ENCODE peak calls at places on chromosomes 4 and X, in eight cellular contexts. S is uterus; Q is CD8-positive, alpha-beta T cell; N is upper lobe of left lung; V is cardiac muscle cell; U is Caco-2; R is neural progenitor cell; L is ovary. H is an unnamed sample.
A peak's percentile ranks its signal among the peaks of the same experiment; 100 is the strongest.

GRCh38 chr4:88333741-88334405 is 44.8 kb upstream of the HERC6 start:
- DNase-seq in N (no peak), S (peak; percentile 47), V (no peak), Q (no peak), L (no peak), U (no peak), R (no peak), H (no peak)

GRCh38 chr4:126611900-126612299 is 1020.9 kb upstream of the INTU start:
- DNase-seq in U (no peak), N (no peak), S (no peak), Q (no peak), R (no peak), L (no peak), V (no peak), H (no peak)

GRCh38 chr4:25938251-25939186 is 24.5 kb downstream of the SMIM20 start:
- DNase-seq in N (no peak), U (no peak), L (no peak), R (no peak), V (no peak), Q (no peak), S (no peak), H (peak; percentile 31)

GRCh38 chr4:46886711-46887110 is 22.3 kb downstream of the COX7B2 start:
- DNase-seq in V (peak; percentile 4), N (no peak), S (no peak), L (no peak), Q (no peak), R (no peak), U (peak; percentile 32), H (no peak)

GRCh38 chr4:54439831-54440243 is 210.7 kb downstream of the PDGFRA start:
- DNase-seq in S (peak; percentile 15), L (no peak), R (peak; percentile 59), V (no peak), Q (no peak), N (no peak), U (peak; percentile 10), H (peak; percentile 18)

GRCh38 chr4:80678413-80678812 is 342.9 kb downstream of the CFAP299 start:
- DNase-seq in N (no peak), R (no peak), V (no peak), L (no peak), S (no peak), Q (no peak), U (no peak), H (no peak)

GRCh38 chr4:77308843-77309242 is 151.8 kb downstream of the CCNG2 start:
- DNase-seq in S (no peak), Q (no peak), V (peak; percentile 29), L (no peak), R (peak; percentile 54), N (no peak), U (peak; percentile 11), H (no peak)

GRCh38 chr4:142406917-142407501 is 439.1 kb downstream of the INPP4B start:
- DNase-seq in S (no peak), Q (no peak), L (no peak), R (no peak), U (no peak), N (no peak), V (no peak), H (no peak)

GRCh38 chrX:102840871-102841705 is 96.0 kb upstream of the RAB40AL start:
- DNase-seq in Q (no peak), L (no peak), V (no peak), S (no peak), U (no peak), R (peak; percentile 33), N (no peak), H (peak; percentile 43)

GRCh38 chr4:161189286-161190134 is 974.3 kb downstream of the FSTL5 start:
- DNase-seq in N (no peak), U (no peak), L (no peak), R (no peak), Q (no peak), S (no peak), V (no peak), H (no peak)

GRCh38 chrX:66014560-66014959 is 25.3 kb downstream of the VSIG4 start:
- DNase-seq in R (no peak), S (no peak), Q (no peak), L (no peak), N (no peak), U (no peak), V (no peak), H (no peak)

GRCh38 chr4:80459918-80460473 is 124.5 kb downstream of the CFAP299 start:
- DNase-seq in R (no peak), V (no peak), N (no peak), L (no peak), U (no peak), Q (no peak), S (no peak), H (no peak)

GRCh38 chr4:128606173-128606572 is 203.3 kb upstream of the JADE1 start:
- DNase-seq in N (no peak), S (no peak), L (no peak), R (no peak), U (no peak), V (no peak), Q (no peak), H (peak; percentile 81)

GRCh38 chr4:972651-973424 is 531 bp downstream of the DGKQ start:
- DNase-seq in Q (peak; percentile 49), N (peak; percentile 91), V (no peak), U (no peak), S (peak; percentile 42), L (peak; percentile 72), R (peak; percentile 59), H (peak; percentile 30)

GRCh38 chr4:152575533-152575932 is 39.6 kb upstream of the FBXW7 start:
- DNase-seq in U (no peak), S (no peak), R (no peak), V (no peak), Q (no peak), L (no peak), N (no peak), H (no peak)

GRCh38 chr4:40333921-40334352 is 1.2 kb upstream of the CHRNA9 start:
- DNase-seq in N (no peak), U (no peak), R (no peak), Q (no peak), S (no peak), V (no peak), L (no peak), H (peak; percentile 63)

GRCh38 chrX:36908801-36909403 is 99.3 kb upstream of the FAM47C start:
- DNase-seq in U (peak; percentile 4), L (no peak), S (no peak), V (peak; percentile 57), R (peak; percentile 26), N (no peak), Q (no peak), H (no peak)

GRCh38 chr4:164949448-164950118 is 27.9 kb downstream of the TRIM61 start:
- DNase-seq in S (no peak), N (no peak), Q (no peak), L (no peak), V (no peak), U (peak; percentile 22), R (peak; percentile 62), H (peak; percentile 55)

GRCh38 chr4:184762100-184762499 is 28.2 kb upstream of the CENPU start:
- DNase-seq in L (no peak), V (no peak), S (no peak), U (no peak), N (no peak), Q (peak; percentile 16), R (no peak), H (no peak)

GRCh38 chrX:12930150-12930549 is 23.7 kb downstream of the TLR8 start:
- DNase-seq in Q (no peak), S (no peak), U (no peak), N (no peak), R (no peak), L (no peak), V (no peak), H (no peak)

GRCh38 chr4:145937990-145938611 is 522 bp downstream of the ZNF827 start:
- DNase-seq in S (peak; percentile 21), L (peak; percentile 43), R (peak; percentile 60), Q (peak; percentile 20), N (peak; percentile 9), V (peak; percentile 60), U (no peak), H (no peak)

GRCh38 chr4:74845834-74846233 is 51.5 kb upstream of the BTC start:
- DNase-seq in S (no peak), Q (no peak), V (no peak), U (no peak), R (no peak), N (no peak), L (no peak), H (no peak)

DNA sequence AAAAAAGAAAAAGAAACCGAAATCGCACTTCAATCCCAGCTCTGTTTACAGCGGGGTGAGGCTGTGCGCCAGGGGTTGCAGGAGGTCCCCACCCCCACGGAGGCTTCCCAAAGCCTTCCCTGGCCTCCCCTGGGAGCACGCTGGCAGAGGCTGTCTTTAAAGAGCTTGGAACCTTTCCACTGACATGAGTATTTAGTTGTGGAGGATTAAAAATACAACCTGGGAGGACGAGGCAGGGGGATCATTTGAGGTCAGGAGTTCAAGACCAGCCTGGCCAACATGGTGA is 69.1 kb downstream of the PPP2R2C start:
- DNase-seq in U (no peak), N (no peak), S (no peak), R (no peak), L (no peak), Q (no peak), V (no peak), H (no peak)
- H3K27me3 ChIP-seq in U (no peaks in the 10 kb centered on the region), N (no peaks in the 10 kb centered on the region), S (no peaks in the 10 kb centered on the region), R (no peaks in the 10 kb centered on the region), L (no peaks in the 10 kb centered on the region), Q (no peaks in the 10 kb centered on the region), V (peaks cover 3% of the 10 kb centered on the region), H (no peaks in the 10 kb centered on the region)

DNA sequence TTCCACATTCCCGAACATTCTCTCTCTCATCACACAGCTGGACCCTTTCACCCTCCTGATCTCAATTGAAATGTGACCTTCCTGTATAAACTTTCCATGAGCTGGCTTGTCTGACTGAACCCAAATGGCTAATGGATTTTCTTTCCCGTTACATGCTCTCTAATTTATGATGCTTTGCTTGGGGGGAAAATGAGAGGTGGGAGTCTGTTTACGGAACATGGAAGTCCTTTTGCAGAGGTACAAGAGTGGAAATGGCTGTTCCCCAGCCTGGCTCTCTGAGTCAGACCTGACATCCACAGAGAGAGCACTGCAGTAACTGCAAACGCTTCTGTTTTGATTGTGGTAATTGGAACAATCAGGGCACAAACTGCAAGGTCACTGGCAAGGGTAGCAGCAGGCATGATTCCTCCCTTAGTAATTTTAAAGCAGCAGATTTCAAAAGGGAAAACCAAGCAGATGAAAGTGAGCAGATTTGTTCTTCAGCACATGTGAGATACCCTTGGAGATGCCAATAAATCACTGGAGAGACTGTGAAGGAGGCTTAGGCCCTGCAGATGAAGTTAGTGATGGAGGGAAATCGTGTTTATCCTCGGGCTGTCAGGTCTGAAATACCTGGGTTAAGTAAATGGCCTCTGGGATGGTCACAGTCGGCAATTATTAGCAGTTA is 83.9 kb downstream of the SNCA start:
- DNase-seq in U (no peak), L (peak; percentile 47), R (no peak), V (no peak), Q (no peak), S (peak; percentile 48), N (no peak), H (peak; percentile 41)
- H3K4me3 ChIP-seq in U (no peak overlapping the region), L (no peak overlapping the region), R (no peak overlapping the region), V (no peak overlapping the region), Q (no peak overlapping the region), S (no peak overlapping the region), N (no peak overlapping the region), H (no peak overlapping the region)

GRCh38 chr4:138978028-138978585 is 37.5 kb upstream of the NOCT start:
- DNase-seq in V (no peak), U (no peak), R (no peak), N (no peak), Q (no peak), S (no peak), L (no peak), H (no peak)
- H3K36me3 ChIP-seq in V (no peaks in the 10 kb centered on the region), U (no peaks in the 10 kb centered on the region), R (no peaks in the 10 kb centered on the region), N (no peaks in the 10 kb centered on the region), Q (no peaks in the 10 kb centered on the region), S (no peaks in the 10 kb centered on the region), L (no peaks in the 10 kb centered on the region), H (no peaks in the 10 kb centered on the region)

GRCh38 chr4:174209296-174209695 is 74.2 kb downstream of the FBXO8 start:
- DNase-seq in V (no peak), R (no peak), N (no peak), L (no peak), Q (no peak), U (no peak), S (no peak), H (no peak)
- H3K27me3 ChIP-seq in V (peaks cover 49% of the 10 kb centered on the region), R (peaks cover 86% of the 10 kb centered on the region), N (peaks cover 5% of the 10 kb centered on the region), L (no peaks in the 10 kb centered on the region), Q (peaks cover 27% of the 10 kb centered on the region), U (no peaks in the 10 kb centered on the region), S (peaks cover 8% of the 10 kb centered on the region), H (no peaks in the 10 kb centered on the region)

H was measured in MG63.